ENCODE peak calls at places on chromosomes 13 and 19, in ten cellular contexts. I is HuH-7; G is AG08396; Y is activated naive CD4-positive, alpha-beta T cell; E is DMS153; T is NCI-H1436; N is DMS 273 treated with DMSO at 0.1 percent for 48 hours; L is endothelial cell; B is AG04449; F is KG1. K is an unnamed sample.

GRCh38 chr19:15014579-15014978 is 34.7 kb upstream of the CASP14 start:
- DNase-seq in L (no peak), T (no peak), F (no peak), N (no peak), B (no peak), G (no peak), E (no peak), Y (no peak), I (no peak), K (no peak)

GRCh38 chr19:32380269-32380668 is 25.3 kb upstream of the DPY19L3 start:
- DNase-seq in T (no peak), G (no peak), E (no peak), L (no peak), F (no peak), B (no peak), Y (no peak), I (no peak), N (no peak), K (no peak)

GRCh38 chr13:110197471-110197870 is 109.5 kb downstream of the COL4A1 start:
- DNase-seq in I (no peak), B (no peak), T (no peak), E (no peak), G (no peak), F (no peak), L (no peak), N (no peak), Y (no peak), K (no peak)

GRCh38 chr13:41639237-41639904 is 182.0 kb downstream of the RGCC start:
- DNase-seq in E (no peak), F (no peak), T (no peak), N (no peak), L (no peak), G (no peak), Y (no peak), B (no peak), I (no peak), K (no peak)

GRCh38 chr19:54114340-54114826 is 1.1 kb downstream of the TFPT start:
- DNase-seq in I (no peak), T (no peak), N (no peak), B (no peak), F (no peak), Y (no peak), E (peak; percentile 2), L (peak; percentile 45), G (no peak), K (peak; percentile 67)

GRCh38 chr13:79735228-79735627 is 254.3 kb downstream of the NDFIP2 start:
- DNase-seq in I (no peak), N (no peak), G (no peak), E (no peak), B (no peak), T (no peak), L (no peak), F (no peak), Y (no peak), K (no peak)

GRCh38 chr19:13788991-13789390 is 6.3 kb upstream of the ZSWIM4 start:
- DNase-seq in N (no peak), G (peak; percentile 40), L (no peak), I (no peak), Y (no peak), T (no peak), E (no peak), B (peak; percentile 84), F (peak; percentile 15), K (no peak)

GRCh38 chr13:75687145-75687763 is 51.1 kb downstream of the LMO7 start:
- DNase-seq in N (no peak), B (no peak), G (no peak), T (peak; percentile 11), L (peak; percentile 15), Y (no peak), I (peak; percentile 15), F (no peak), E (no peak), K (no peak)

GRCh38 chr13:113061271-113061625 is 44.3 kb upstream of the F7 start:
- DNase-seq in L (no peak), G (no peak), Y (no peak), E (no peak), I (no peak), B (no peak), T (no peak), N (no peak), F (no peak), K (no peak)

GRCh38 chr13:51502206-51502651 is 49.4 kb upstream of the INTS6 start:
- DNase-seq in N (no peak), T (no peak), F (no peak), E (no peak), G (peak; percentile 20), L (no peak), Y (no peak), B (no peak), I (no peak), K (peak; percentile 54)

GRCh38 chr13:49746111-49746510 is 46.4 kb downstream of the KPNA3 start:
- DNase-seq in G (no peak), N (no peak), F (no peak), B (no peak), I (no peak), L (no peak), T (no peak), E (no peak), Y (no peak), K (no peak)

GRCh38 chr19:7410946-7411345 is 62.2 kb downstream of the ARHGEF18 start:
- DNase-seq in E (no peak), N (no peak), L (no peak), B (no peak), Y (no peak), F (no peak), T (no peak), G (no peak), I (no peak), K (no peak)

GRCh38 chr19:3644351-3645066 is 17.9 kb upstream of the CACTIN start:
- DNase-seq in L (no peak), I (no peak), N (no peak), B (no peak), T (no peak), Y (no peak), G (peak; percentile 76), F (no peak), E (no peak), K (no peak)

K was measured in stimulated activated effector memory CD8-positive, alpha-beta T cell treated with anti-CD3 and anti-CD28 coated beads, Interleukin-12 subunit alpha, Interleukin-12 subunit beta, amount 100 ng/mL, for 72 hours.